ENCODE peak calls at places on chromosomes 2 and 18, in five cellular contexts. U, E, Z, R and B are unnamed samples. For H3K4me1, the result is how much of the 10 kb centered on the place peaks cover.

GRCh38 chr18:3924455-3924854 is 474.5 kb downstream of the TGIF1 start:
- DNase-seq in U (no peak), E (no peak), Z (no peak), R (no peak), B (no peak)

GRCh38 chr18:28834889-28835288 is 658.0 kb upstream of the CDH2 start:
- DNase-seq in U (no peak), E (no peak), Z (no peak), R (no peak), B (no peak)

GRCh38 chr2:168211664-168212163 is 35.7 kb downstream of the STK39 start:
- DNase-seq in U (no peak), E (no peak), Z (no peak), R (no peak), B (no peak)

GRCh38 chr2:234686088-234686890 is 189.4 kb upstream of the ARL4C start:
- DNase-seq in U (no peak), E (no peak), Z (no peak), R (no peak), B (no peak)

GRCh38 chr2:45232824-45233223 is 223.6 kb upstream of the SIX2 start:
- DNase-seq in U (no peak), E (no peak), Z (no peak), R (no peak), B (no peak)

GRCh38 chr2:203804766-203805484 is 62.6 kb upstream of the CTLA4 start:
- DNase-seq in U (no peak), E (no peak), Z (no peak), R (no peak), B (no peak)

GRCh38 chr2:218822622-218823021 is 9.0 kb downstream of the PRKAG3 start:
- DNase-seq in U (no peak), E (no peak), Z (no peak), R (no peak), B (no peak)

GRCh38 chr2:95044598-95044997 is 19.1 kb downstream of the MAL start:
- DNase-seq in U (peak), E (peak), Z (no peak), R (no peak), B (no peak)

GRCh38 chr2:30301551-30301950 is 70.2 kb downstream of the LBH start:
- DNase-seq in U (no peak), E (no peak), Z (no peak), R (no peak), B (no peak)

GRCh38 chr18:600107-600506 is 3.3 kb downstream of the CLUL1 start:
- DNase-seq in U (no peak), E (no peak), Z (no peak), R (no peak), B (no peak)

GRCh38 chr2:109648041-109648527 is 33.9 kb downstream of the SOWAHC start:
- DNase-seq in U (no peak), E (no peak), Z (peak), R (no peak), B (no peak)

GRCh38 chr2:174510583-174511189 is 23.9 kb upstream of the GPR155 start:
- DNase-seq in U (no peak), E (no peak), Z (no peak), R (no peak), B (no peak)

GRCh38 chr18:63307555-63308200 is 11.9 kb downstream of the BCL2 start:
- DNase-seq in U (no peak), E (no peak), Z (no peak), R (no peak), B (no peak)

GRCh38 chr2:44768438-44769236 is 172.9 kb upstream of the SIX3 start:
- DNase-seq in U (no peak), E (no peak), Z (no peak), R (no peak), B (no peak)

GRCh38 chr2:126344498-126344897 is 311.5 kb upstream of the GYPC start:
- DNase-seq in U (no peak), E (no peak), Z (no peak), R (no peak), B (no peak)
- H3K4me1 ChIP-seq in U (under half), E (under half), Z (under half), R (under half), B (under half)

GRCh38 chr18:48874701-48875162 is 76.0 kb downstream of the SMAD7 start:
- DNase-seq in U (no peak), E (no peak), Z (no peak), R (no peak), B (no peak)
- H3K27ac ChIP-seq in U (no peak), E (no peak), Z (no peak), R (no peak), B (no peak)

GRCh38 chr18:7414459-7414858 is 152.7 kb upstream of the PTPRM start:
- DNase-seq in U (no peak), E (peak), Z (peak), R (no peak), B (peak)
- TF ChIP-seq EP300 in U (no peak), E (peak), Z (peak), R (no peak), B (peak)

GRCh38 chr2:61435291-61435690 is 35.6 kb downstream of the USP34 start:
- DNase-seq in U (no peak), E (no peak), Z (no peak), R (no peak), B (no peak)

GRCh38 chr2:61433606-61434005 is 37.3 kb downstream of the USP34 start:
- DNase-seq in U (no peak), E (no peak), Z (no peak), R (no peak), B (no peak)

GRCh38 chr2:61434314-61434713 is 36.6 kb downstream of the USP34 start:
- DNase-seq in U (no peak), E (no peak), Z (no peak), R (no peak), B (no peak)

GRCh38 chr2:61437170-61437569 is 33.7 kb downstream of the USP34 start:
- DNase-seq in U (no peak), E (no peak), Z (no peak), R (no peak), B (no peak)

GRCh38 chr2:61436092-61436491 is 34.8 kb downstream of the USP34 start:
- DNase-seq in U (no peak), E (no peak), Z (no peak), R (no peak), B (no peak)
- H3K4me1 ChIP-seq in U (half or more), E (under half), Z (under half), R (under half), B (under half)

DNA sequence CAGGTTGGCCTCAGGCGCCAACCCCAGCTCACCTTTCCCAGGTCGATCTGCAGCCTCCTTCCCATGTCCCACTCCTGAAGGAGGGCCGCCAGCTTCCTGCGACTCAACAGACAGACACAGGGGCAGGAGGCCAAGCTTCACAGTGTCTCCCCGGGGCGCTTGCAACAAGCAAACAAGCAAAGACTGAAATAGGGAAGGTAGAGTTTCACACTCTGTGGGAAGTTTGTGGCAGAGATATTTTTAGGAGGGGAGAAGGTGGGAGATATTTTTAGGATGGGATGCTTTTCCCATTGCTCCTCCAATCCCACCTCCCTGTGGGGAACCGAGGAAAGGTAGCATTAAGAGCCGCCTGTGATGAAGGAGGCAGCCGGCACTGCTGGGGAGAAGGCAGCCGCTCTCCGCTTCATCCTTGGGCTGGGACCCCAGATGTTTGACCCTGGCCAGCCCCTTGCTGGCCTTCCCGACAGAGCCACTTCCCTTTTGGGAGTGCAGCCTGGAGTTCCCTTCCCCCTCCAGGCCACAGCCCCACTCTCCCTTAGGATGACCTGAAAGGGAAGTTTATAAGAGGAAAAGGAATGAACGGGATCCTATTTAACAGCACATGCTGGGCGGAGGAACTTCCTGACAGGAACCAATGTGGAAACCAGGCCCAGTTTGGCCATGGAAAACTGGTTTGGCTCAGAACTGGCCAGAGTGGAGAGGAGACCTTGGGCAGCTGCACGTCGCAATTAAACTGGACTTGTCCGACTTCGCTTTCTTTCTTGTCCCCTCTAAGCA is 142.2 kb upstream of the SMAD2 start:
- DNase-seq in U (no peak), E (no peak), Z (no peak), R (no peak), B (no peak)
- H3K27ac ChIP-seq in U (peak), E (peak), Z (peak), R (no peak), B (no peak)

GRCh38 chr2:221019668-221020067 is 552.4 kb downstream of the EPHA4 start:
- DNase-seq in U (no peak), E (no peak), Z (no peak), R (no peak), B (no peak)

GRCh38 chr2:221022554-221022953 is 549.5 kb downstream of the EPHA4 start:
- DNase-seq in U (no peak), E (no peak), Z (no peak), R (no peak), B (no peak)

GRCh38 chr2:221025397-221025796 is 546.7 kb downstream of the EPHA4 start:
- DNase-seq in U (no peak), E (no peak), Z (no peak), R (no peak), B (no peak)
- TF ChIP-seq EP300 in U (no peak), E (no peak), Z (no peak), R (no peak), B (no peak)

GRCh38 chr2:152462591-152463178 is 127.7 kb downstream of the FMNL2 start:
- DNase-seq in U (no peak), E (no peak), Z (no peak), R (no peak), B (no peak)
- H3K4me1 ChIP-seq in U (under half), E (under half), Z (under half), R (under half), B (half or more)

GRCh38 chr18:26511339-26512071 is 36.8 kb downstream of the KCTD1 start:
- DNase-seq in U (no peak), E (no peak), Z (no peak), R (no peak), B (no peak)
- H3K27ac ChIP-seq in U (no peak), E (no peak), Z (no peak), R (no peak), B (peak)

DNA sequence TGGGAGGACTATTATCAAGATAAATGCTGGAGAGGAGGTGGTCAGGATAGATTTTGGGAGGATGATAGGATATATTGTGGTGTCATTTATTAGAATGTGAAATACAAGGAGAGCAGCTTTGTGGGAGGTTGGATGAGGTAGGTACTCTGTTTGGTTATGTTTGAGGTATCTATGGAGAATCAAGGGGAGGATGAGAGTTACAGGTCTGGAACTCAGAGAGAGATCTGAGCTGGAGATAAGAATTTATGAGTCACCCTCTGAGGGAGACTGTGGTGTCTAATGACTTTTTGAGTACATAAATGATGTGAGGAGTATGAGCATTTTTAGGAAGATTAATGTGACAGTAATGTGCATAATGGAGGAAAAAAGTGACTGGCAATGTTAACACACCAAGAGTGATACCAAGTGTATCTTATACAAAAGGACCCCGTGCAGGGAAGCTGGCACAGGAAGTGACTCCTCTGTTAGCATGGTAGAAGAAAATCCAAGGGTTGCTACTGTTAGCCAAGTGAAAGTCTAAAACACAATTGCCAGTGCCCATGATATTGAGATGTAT is 48.2 kb downstream of the CRIM1 start:
- DNase-seq in U (no peak), E (no peak), Z (no peak), R (no peak), B (no peak)
- TF ChIP-seq EP300 in U (no peak), E (no peak), Z (no peak), R (no peak), B (no peak)